ENCODE peak calls at places on chromosome 1, in nine cellular contexts. One of them, this sample, is unnamed.

GRCh38 chr1:12015001-12015491 is 4.3 kb upstream of the MIIP start:
- DNase-seq in stimulated activated CD4-positive, alpha-beta T cell treated with anti-CD3 and anti-CD28 coated beads, Interleukin-15, amount 100 ng/mL, for 24 hours: no peak
- DNase-seq in naive thymus-derived CD8-positive, alpha-beta T cell: no peak
- DNase-seq in stimulated activated CD8-positive, alpha-beta memory T cell treated with anti-CD3 and anti-CD28 coated beads, Interleukin-15, amount 100 ng/mL, for 24 hours: no peak
- DNase-seq in GM20000: no peak
- DNase-seq in stimulated activated naive CD8-positive, alpha-beta T cell treated with anti-CD3 and anti-CD28 coated beads, Interleukin-15, amount 100 ng/mL, for 72 hours: no peak
- DNase-seq in amniotic stem cell: no peak
- DNase-seq in NCI-H524: no peak
- DNase-seq in putamen: no peak
- DNase-seq in this sample: no peak

GRCh38 chr1:111471012-111471411 is 2.8 kb upstream of the C1orf162 start:
- DNase-seq in stimulated activated CD4-positive, alpha-beta T cell treated with anti-CD3 and anti-CD28 coated beads, Interleukin-15, amount 100 ng/mL, for 24 hours: peak
- DNase-seq in naive thymus-derived CD8-positive, alpha-beta T cell: peak
- DNase-seq in stimulated activated CD8-positive, alpha-beta memory T cell treated with anti-CD3 and anti-CD28 coated beads, Interleukin-15, amount 100 ng/mL, for 24 hours: no peak
- DNase-seq in GM20000: no peak
- DNase-seq in stimulated activated naive CD8-positive, alpha-beta T cell treated with anti-CD3 and anti-CD28 coated beads, Interleukin-15, amount 100 ng/mL, for 72 hours: peak
- DNase-seq in amniotic stem cell: no peak
- DNase-seq in NCI-H524: no peak
- DNase-seq in putamen: peak
- DNase-seq in this sample: no peak

GRCh38 chr1:214228976-214229375 is 52.0 kb upstream of the SMYD2 start:
- DNase-seq in stimulated activated CD4-positive, alpha-beta T cell treated with anti-CD3 and anti-CD28 coated beads, Interleukin-15, amount 100 ng/mL, for 24 hours: no peak
- DNase-seq in naive thymus-derived CD8-positive, alpha-beta T cell: no peak
- DNase-seq in stimulated activated CD8-positive, alpha-beta memory T cell treated with anti-CD3 and anti-CD28 coated beads, Interleukin-15, amount 100 ng/mL, for 24 hours: no peak
- DNase-seq in GM20000: no peak
- DNase-seq in stimulated activated naive CD8-positive, alpha-beta T cell treated with anti-CD3 and anti-CD28 coated beads, Interleukin-15, amount 100 ng/mL, for 72 hours: no peak
- DNase-seq in amniotic stem cell: no peak
- DNase-seq in NCI-H524: no peak
- DNase-seq in putamen: no peak
- DNase-seq in this sample: no peak

GRCh38 chr1:162687870-162688269 is 55.6 kb downstream of the DDR2 start:
- DNase-seq in stimulated activated CD4-positive, alpha-beta T cell treated with anti-CD3 and anti-CD28 coated beads, Interleukin-15, amount 100 ng/mL, for 24 hours: no peak
- DNase-seq in naive thymus-derived CD8-positive, alpha-beta T cell: no peak
- DNase-seq in stimulated activated CD8-positive, alpha-beta memory T cell treated with anti-CD3 and anti-CD28 coated beads, Interleukin-15, amount 100 ng/mL, for 24 hours: no peak
- DNase-seq in GM20000: no peak
- DNase-seq in stimulated activated naive CD8-positive, alpha-beta T cell treated with anti-CD3 and anti-CD28 coated beads, Interleukin-15, amount 100 ng/mL, for 72 hours: no peak
- DNase-seq in amniotic stem cell: no peak
- DNase-seq in NCI-H524: no peak
- DNase-seq in putamen: no peak
- DNase-seq in this sample: no peak

GRCh38 chr1:147089457-147089856 is 82.8 kb downstream of the PRKAB2 start:
- DNase-seq in stimulated activated CD4-positive, alpha-beta T cell treated with anti-CD3 and anti-CD28 coated beads, Interleukin-15, amount 100 ng/mL, for 24 hours: no peak
- DNase-seq in naive thymus-derived CD8-positive, alpha-beta T cell: no peak
- DNase-seq in stimulated activated CD8-positive, alpha-beta memory T cell treated with anti-CD3 and anti-CD28 coated beads, Interleukin-15, amount 100 ng/mL, for 24 hours: no peak
- DNase-seq in GM20000: no peak
- DNase-seq in stimulated activated naive CD8-positive, alpha-beta T cell treated with anti-CD3 and anti-CD28 coated beads, Interleukin-15, amount 100 ng/mL, for 72 hours: no peak
- DNase-seq in amniotic stem cell: no peak
- DNase-seq in NCI-H524: no peak
- DNase-seq in putamen: no peak
- DNase-seq in this sample: no peak

GRCh38 chr1:226603976-226604845 is 55.6 kb downstream of the STUM start:
- DNase-seq in stimulated activated CD4-positive, alpha-beta T cell treated with anti-CD3 and anti-CD28 coated beads, Interleukin-15, amount 100 ng/mL, for 24 hours: no peak
- DNase-seq in naive thymus-derived CD8-positive, alpha-beta T cell: no peak
- DNase-seq in stimulated activated CD8-positive, alpha-beta memory T cell treated with anti-CD3 and anti-CD28 coated beads, Interleukin-15, amount 100 ng/mL, for 24 hours: no peak
- DNase-seq in GM20000: no peak
- DNase-seq in stimulated activated naive CD8-positive, alpha-beta T cell treated with anti-CD3 and anti-CD28 coated beads, Interleukin-15, amount 100 ng/mL, for 72 hours: no peak
- DNase-seq in amniotic stem cell: no peak
- DNase-seq in NCI-H524: no peak
- DNase-seq in putamen: peak
- DNase-seq in this sample: no peak

GRCh38 chr1:213123532-213123931 is 72.5 kb downstream of the RPS6KC1 start:
- DNase-seq in stimulated activated CD4-positive, alpha-beta T cell treated with anti-CD3 and anti-CD28 coated beads, Interleukin-15, amount 100 ng/mL, for 24 hours: no peak
- DNase-seq in naive thymus-derived CD8-positive, alpha-beta T cell: no peak
- DNase-seq in stimulated activated CD8-positive, alpha-beta memory T cell treated with anti-CD3 and anti-CD28 coated beads, Interleukin-15, amount 100 ng/mL, for 24 hours: no peak
- DNase-seq in GM20000: no peak
- DNase-seq in stimulated activated naive CD8-positive, alpha-beta T cell treated with anti-CD3 and anti-CD28 coated beads, Interleukin-15, amount 100 ng/mL, for 72 hours: no peak
- DNase-seq in amniotic stem cell: no peak
- DNase-seq in NCI-H524: no peak
- DNase-seq in putamen: no peak
- DNase-seq in this sample: peak

GRCh38 chr1:217562229-217562878 is 68.5 kb downstream of the GPATCH2 start:
- DNase-seq in stimulated activated CD4-positive, alpha-beta T cell treated with anti-CD3 and anti-CD28 coated beads, Interleukin-15, amount 100 ng/mL, for 24 hours: no peak
- DNase-seq in naive thymus-derived CD8-positive, alpha-beta T cell: no peak
- DNase-seq in stimulated activated CD8-positive, alpha-beta memory T cell treated with anti-CD3 and anti-CD28 coated beads, Interleukin-15, amount 100 ng/mL, for 24 hours: no peak
- DNase-seq in GM20000: no peak
- DNase-seq in stimulated activated naive CD8-positive, alpha-beta T cell treated with anti-CD3 and anti-CD28 coated beads, Interleukin-15, amount 100 ng/mL, for 72 hours: no peak
- DNase-seq in amniotic stem cell: no peak
- DNase-seq in NCI-H524: no peak
- DNase-seq in putamen: no peak
- DNase-seq in this sample: no peak

GRCh38 chr1:76419603-76420002 is 345.1 kb downstream of the ST6GALNAC3 start:
- DNase-seq in stimulated activated CD4-positive, alpha-beta T cell treated with anti-CD3 and anti-CD28 coated beads, Interleukin-15, amount 100 ng/mL, for 24 hours: no peak
- DNase-seq in naive thymus-derived CD8-positive, alpha-beta T cell: no peak
- DNase-seq in stimulated activated CD8-positive, alpha-beta memory T cell treated with anti-CD3 and anti-CD28 coated beads, Interleukin-15, amount 100 ng/mL, for 24 hours: no peak
- DNase-seq in GM20000: no peak
- DNase-seq in stimulated activated naive CD8-positive, alpha-beta T cell treated with anti-CD3 and anti-CD28 coated beads, Interleukin-15, amount 100 ng/mL, for 72 hours: no peak
- DNase-seq in amniotic stem cell: no peak
- DNase-seq in NCI-H524: no peak
- DNase-seq in putamen: no peak
- DNase-seq in this sample: no peak

GRCh38 chr1:202710070-202711025 is at the start of gene SYT2:
- DNase-seq in stimulated activated CD4-positive, alpha-beta T cell treated with anti-CD3 and anti-CD28 coated beads, Interleukin-15, amount 100 ng/mL, for 24 hours: peak
- DNase-seq in naive thymus-derived CD8-positive, alpha-beta T cell: no peak
- DNase-seq in stimulated activated CD8-positive, alpha-beta memory T cell treated with anti-CD3 and anti-CD28 coated beads, Interleukin-15, amount 100 ng/mL, for 24 hours: no peak
- DNase-seq in GM20000: no peak
- DNase-seq in stimulated activated naive CD8-positive, alpha-beta T cell treated with anti-CD3 and anti-CD28 coated beads, Interleukin-15, amount 100 ng/mL, for 72 hours: no peak
- DNase-seq in amniotic stem cell: no peak
- DNase-seq in NCI-H524: peak
- DNase-seq in putamen: no peak
- DNase-seq in this sample: peak

This sample was measured in hepatocyte.